ENCODE peak calls at places on chromosomes 3 and 15, in four cellular contexts. One of them, this sample, is unnamed.

GRCh38 chr3:132726341-132726823 is 4.2 kb upstream of the NPHP3 start:
- DNase-seq in K562: peak
- DNase-seq in GM12878: no peak
- DNase-seq in HepG2: peak
- DNase-seq in this sample: peak

GRCh38 chr3:129409541-129409940 is 18.9 kb downstream of the EFCAB12 start:
- DNase-seq in K562: no peak
- DNase-seq in GM12878: no peak
- DNase-seq in HepG2: no peak
- DNase-seq in this sample: no peak

GRCh38 chr15:50108446-50108845 is 10.6 kb downstream of the ATP8B4 start:
- DNase-seq in K562: no peak
- DNase-seq in GM12878: no peak
- DNase-seq in HepG2: no peak
- DNase-seq in this sample: no peak

GRCh38 chr3:185718736-185719456 is 105.9 kb downstream of the IGF2BP2 start:
- DNase-seq in K562: no peak
- DNase-seq in GM12878: no peak
- DNase-seq in HepG2: no peak
- DNase-seq in this sample: no peak

GRCh38 chr3:170178631-170179030 is 2.9 kb downstream of the PHC3 start:
- DNase-seq in K562: no peak
- DNase-seq in GM12878: no peak
- DNase-seq in HepG2: no peak
- DNase-seq in this sample: no peak

GRCh38 chr3:12729313-12729676 is 29.8 kb downstream of the TMEM40 start:
- DNase-seq in K562: no peak
- DNase-seq in GM12878: no peak
- DNase-seq in HepG2: no peak
- DNase-seq in this sample: no peak

GRCh38 chr15:88043396-88043795 is 213.1 kb downstream of the NTRK3 start:
- DNase-seq in K562: no peak
- DNase-seq in GM12878: no peak
- DNase-seq in HepG2: no peak
- DNase-seq in this sample: no peak

GRCh38 chr15:50353999-50354837 is 780 bp downstream of the GABPB1 start:
- DNase-seq in K562: peak
- DNase-seq in GM12878: peak
- DNase-seq in HepG2: peak
- DNase-seq in this sample: peak

GRCh38 chr3:15926866-15927265 is 129.1 kb upstream of the ANKRD28 start:
- DNase-seq in K562: no peak
- DNase-seq in GM12878: no peak
- DNase-seq in HepG2: no peak
- DNase-seq in this sample: no peak

GRCh38 chr3:70716832-70717231 is 404.4 kb upstream of the MDFIC2 start:
- DNase-seq in K562: no peak
- DNase-seq in GM12878: no peak
- DNase-seq in HepG2: no peak
- DNase-seq in this sample: no peak

GRCh38 chr15:38622317-38622716 is 57.7 kb upstream of the RASGRP1 start:
- DNase-seq in K562: no peak
- DNase-seq in GM12878: no peak
- DNase-seq in HepG2: no peak
- DNase-seq in this sample: no peak

GRCh38 chr3:46979958-46980497 is 562 bp downstream of the NBEAL2 start:
- DNase-seq in K562: no peak
- DNase-seq in GM12878: no peak
- DNase-seq in HepG2: no peak
- DNase-seq in this sample: no peak

GRCh38 chr15:44298878-44299277 is 10.4 kb downstream of the GOLM2 start:
- DNase-seq in K562: peak
- DNase-seq in GM12878: no peak
- DNase-seq in HepG2: peak
- DNase-seq in this sample: peak

GRCh38 chr15:87547470-87548181 is 708.9 kb downstream of the NTRK3 start:
- DNase-seq in K562: no peak
- DNase-seq in GM12878: no peak
- DNase-seq in HepG2: no peak
- DNase-seq in this sample: no peak

GRCh38 chr3:39134305-39134704 is 19.1 kb downstream of the CSRNP1 start:
- DNase-seq in K562: no peak
- DNase-seq in GM12878: no peak
- DNase-seq in HepG2: no peak
- DNase-seq in this sample: no peak

GRCh38 chr3:156307704-156308103 is 187.3 kb downstream of the KCNAB1 start:
- DNase-seq in K562: no peak
- DNase-seq in GM12878: no peak
- DNase-seq in HepG2: no peak
- DNase-seq in this sample: no peak

GRCh38 chr3:77014236-77014635 is 25.7 kb upstream of the ROBO2 start:
- DNase-seq in K562: no peak
- DNase-seq in GM12878: no peak
- DNase-seq in HepG2: no peak
- DNase-seq in this sample: no peak

GRCh38 chr3:72624656-72625055 is 223.6 kb downstream of the SHQ1 start:
- DNase-seq in K562: no peak
- DNase-seq in GM12878: no peak
- DNase-seq in HepG2: no peak
- DNase-seq in this sample: no peak

GRCh38 chr3:40290396-40290795 is 19.1 kb upstream of the EIF1B start:
- DNase-seq in K562: no peak
- DNase-seq in GM12878: no peak
- DNase-seq in HepG2: peak
- DNase-seq in this sample: no peak

GRCh38 chr3:4290272-4290893 is 12.8 kb upstream of the SETMAR start:
- DNase-seq in K562: peak
- DNase-seq in GM12878: no peak
- DNase-seq in HepG2: peak
- DNase-seq in this sample: peak

GRCh38 chr3:94234177-94234788 is 171.4 kb downstream of the NSUN3 start:
- DNase-seq in K562: peak
- DNase-seq in GM12878: no peak
- DNase-seq in HepG2: peak
- DNase-seq in this sample: peak

GRCh38 chr15:98609144-98609852 is 39.0 kb upstream of the IGF1R start:
- DNase-seq in K562: no peak
- DNase-seq in GM12878: no peak
- DNase-seq in HepG2: no peak
- DNase-seq in this sample: no peak

GRCh38 chr3:184788751-184789150 is 23.2 kb upstream of the VPS8 start:
- DNase-seq in K562: no peak
- DNase-seq in GM12878: no peak
- DNase-seq in HepG2: no peak
- DNase-seq in this sample: no peak

GRCh38 chr3:12267380-12268030 is 21.4 kb upstream of the PPARG start:
- DNase-seq in K562: no peak
- DNase-seq in GM12878: no peak
- DNase-seq in HepG2: no peak
- DNase-seq in this sample: no peak

GRCh38 chr15:96253137-96253747 is 77.3 kb upstream of the NR2F2 start:
- DNase-seq in K562: no peak
- DNase-seq in GM12878: no peak
- DNase-seq in HepG2: no peak
- DNase-seq in this sample: no peak

GRCh38 chr3:130425484-130425883 is 80.0 kb downstream of the COL6A5 start:
- DNase-seq in K562: no peak
- DNase-seq in GM12878: no peak
- DNase-seq in HepG2: no peak
- DNase-seq in this sample: no peak
- TF ChIP-seq POLR2AphosphoS2 in K562: no peak
- TF ChIP-seq POLR2AphosphoS2 in GM12878: no peak
- TF ChIP-seq POLR2AphosphoS2 in HepG2: no peak
- TF ChIP-seq POLR2AphosphoS2 in this sample: no peak

DNA sequence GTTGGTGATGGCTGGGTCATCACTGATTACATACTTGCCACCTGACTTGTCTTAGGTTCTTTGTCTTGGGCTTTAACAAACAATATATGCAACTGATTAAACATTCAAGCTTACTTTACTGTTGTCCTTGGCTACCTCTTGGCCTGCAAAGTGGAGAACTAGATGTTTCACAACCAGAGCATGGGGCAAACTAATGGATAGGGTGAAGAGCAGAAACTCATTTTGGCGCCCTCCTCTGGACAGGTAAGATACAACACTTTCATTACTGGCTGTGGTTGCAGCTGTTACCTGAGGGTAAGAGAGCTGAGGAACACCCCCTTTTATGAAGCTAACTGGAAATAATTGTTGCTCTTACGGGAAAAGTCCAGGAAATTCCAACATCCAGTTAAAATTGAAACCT is 262.1 kb downstream of the NAALADL2 start:
- DNase-seq in K562: no peak
- DNase-seq in GM12878: no peak
- DNase-seq in HepG2: no peak
- DNase-seq in this sample: no peak
- TF ChIP-seq POLR2AphosphoS2 in K562: no peak
- TF ChIP-seq POLR2AphosphoS2 in GM12878: no peak
- TF ChIP-seq POLR2AphosphoS2 in HepG2: no peak
- TF ChIP-seq POLR2AphosphoS2 in this sample: no peak

GRCh38 chr3:49902511-49903345 is 945 bp downstream of the MST1R start:
- DNase-seq in K562: no peak
- DNase-seq in GM12878: no peak
- DNase-seq in HepG2: no peak
- DNase-seq in this sample: no peak

GRCh38 chr3:49901351-49902339 is 2.0 kb downstream of the MST1R start:
- DNase-seq in K562: no peak
- DNase-seq in GM12878: no peak
- DNase-seq in HepG2: no peak
- DNase-seq in this sample: no peak

GRCh38 chr3:49899815-49900214 is 3.9 kb downstream of the MST1R start:
- DNase-seq in K562: peak
- DNase-seq in GM12878: no peak
- DNase-seq in HepG2: no peak
- DNase-seq in this sample: no peak

GRCh38 chr3:49903451-49904424 is at the start of gene MST1R:
- DNase-seq in K562: peak
- DNase-seq in GM12878: peak
- DNase-seq in HepG2: peak
- DNase-seq in this sample: peak

DNA sequence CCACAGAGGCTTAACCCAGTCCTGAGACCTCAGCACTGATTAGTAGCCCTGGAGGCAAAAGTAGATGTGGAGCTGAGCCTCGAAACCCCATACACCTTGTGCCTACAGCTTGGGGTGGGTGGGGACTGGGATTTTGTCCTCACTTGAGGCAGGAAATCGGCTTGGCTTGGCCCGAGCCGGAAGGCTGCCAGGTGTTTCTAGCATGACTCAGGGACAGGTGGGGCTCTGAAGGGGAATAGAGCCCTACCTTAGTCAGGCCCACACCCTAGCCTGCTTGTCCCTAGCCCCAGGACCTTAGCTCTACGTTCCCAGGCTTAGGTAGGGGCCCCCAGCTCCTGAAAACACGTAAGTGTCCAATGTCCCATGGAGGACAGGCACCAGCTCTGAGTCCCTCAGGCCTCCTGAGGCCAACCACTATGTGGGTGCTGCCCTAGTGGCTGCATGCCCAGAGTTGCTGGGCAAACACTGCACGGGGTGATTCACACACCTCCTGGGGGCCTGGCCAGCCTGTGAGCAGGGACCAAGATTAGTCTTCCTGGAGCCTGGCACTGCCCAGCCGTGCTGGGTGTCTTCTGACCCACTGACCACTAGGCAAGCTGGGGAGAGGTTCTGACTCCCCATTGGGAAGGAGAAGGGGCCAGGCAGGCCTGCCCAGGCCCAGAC is 3.1 kb downstream of the MST1R start:
- DNase-seq in K562: no peak
- DNase-seq in GM12878: no peak
- DNase-seq in HepG2: no peak
- DNase-seq in this sample: peak
- TF ChIP-seq POLR2AphosphoS2 in K562: no peak
- TF ChIP-seq POLR2AphosphoS2 in GM12878: no peak
- TF ChIP-seq POLR2AphosphoS2 in HepG2: no peak
- TF ChIP-seq POLR2AphosphoS2 in this sample: no peak

GRCh38 chr15:57537951-57538506 is 53.7 kb upstream of the MYZAP start:
- DNase-seq in K562: no peak
- DNase-seq in GM12878: no peak
- DNase-seq in HepG2: no peak
- DNase-seq in this sample: no peak

GRCh38 chr15:57540736-57541135 is 51.0 kb upstream of the MYZAP start:
- DNase-seq in K562: no peak
- DNase-seq in GM12878: peak
- DNase-seq in HepG2: no peak
- DNase-seq in this sample: no peak

GRCh38 chr15:57538822-57539221 is 52.9 kb upstream of the MYZAP start:
- DNase-seq in K562: no peak
- DNase-seq in GM12878: no peak
- DNase-seq in HepG2: no peak
- DNase-seq in this sample: no peak

GRCh38 chr15:57534279-57534678 is 57.4 kb upstream of the MYZAP start:
- DNase-seq in K562: no peak
- DNase-seq in GM12878: no peak
- DNase-seq in HepG2: no peak
- DNase-seq in this sample: no peak

GRCh38 chr15:57537072-57537471 is 54.6 kb upstream of the MYZAP start:
- DNase-seq in K562: no peak
- DNase-seq in GM12878: no peak
- DNase-seq in HepG2: peak
- DNase-seq in this sample: peak
- TF ChIP-seq POLR2AphosphoS2 in K562: no peak
- TF ChIP-seq POLR2AphosphoS2 in GM12878: no peak
- TF ChIP-seq POLR2AphosphoS2 in HepG2: no peak
- TF ChIP-seq POLR2AphosphoS2 in this sample: no peak

GRCh38 chr3:138950006-138950644 is 3.1 kb downstream of the FOXL2NB start:
- DNase-seq in K562: no peak
- DNase-seq in GM12878: no peak
- DNase-seq in HepG2: no peak
- DNase-seq in this sample: no peak
- TF ChIP-seq POLR2AphosphoS2 in K562: no peak
- TF ChIP-seq POLR2AphosphoS2 in GM12878: no peak
- TF ChIP-seq POLR2AphosphoS2 in HepG2: no peak
- TF ChIP-seq POLR2AphosphoS2 in this sample: no peak

GRCh38 chr15:60444289-60444912 is 34.5 kb downstream of the ICE2 start:
- DNase-seq in K562: no peak
- DNase-seq in GM12878: no peak
- DNase-seq in HepG2: peak
- DNase-seq in this sample: peak
- TF ChIP-seq POLR2AphosphoS2 in K562: no peak
- TF ChIP-seq POLR2AphosphoS2 in GM12878: no peak
- TF ChIP-seq POLR2AphosphoS2 in HepG2: no peak
- TF ChIP-seq POLR2AphosphoS2 in this sample: no peak

GRCh38 chr3:195057716-195058115 is 213.2 kb downstream of the XXYLT1 start:
- DNase-seq in K562: no peak
- DNase-seq in GM12878: no peak
- DNase-seq in HepG2: no peak
- DNase-seq in this sample: no peak

GRCh38 chr3:195056506-195056905 is 214.5 kb downstream of the XXYLT1 start:
- DNase-seq in K562: no peak
- DNase-seq in GM12878: no peak
- DNase-seq in HepG2: no peak
- DNase-seq in this sample: no peak

GRCh38 chr3:195048059-195048905 is 222.7 kb downstream of the XXYLT1 start:
- DNase-seq in K562: no peak
- DNase-seq in GM12878: no peak
- DNase-seq in HepG2: no peak
- DNase-seq in this sample: no peak

GRCh38 chr3:195054311-195054710 is 216.6 kb downstream of the XXYLT1 start:
- DNase-seq in K562: no peak
- DNase-seq in GM12878: no peak
- DNase-seq in HepG2: no peak
- DNase-seq in this sample: no peak

GRCh38 chr3:195052939-195053338 is 218.0 kb downstream of the XXYLT1 start:
- DNase-seq in K562: no peak
- DNase-seq in GM12878: no peak
- DNase-seq in HepG2: no peak
- DNase-seq in this sample: no peak
- TF ChIP-seq POLR2AphosphoS2 in K562: no peak
- TF ChIP-seq POLR2AphosphoS2 in GM12878: no peak
- TF ChIP-seq POLR2AphosphoS2 in HepG2: no peak
- TF ChIP-seq POLR2AphosphoS2 in this sample: no peak